ENCODE peak calls at places on chromosomes 5 and 9, in ten cellular contexts. L, F, E, H, G, Y, R, K, P and N are unnamed samples.

GRCh38 chr5:6181147-6181729 is 197.1 kb downstream of the MED10 start:
- DNase-seq in L (no peak), F (no peak), E (no peak), H (no peak), G (no peak), Y (no peak), R (no peak), K (no peak), P (no peak), N (no peak)

GRCh38 chr5:442335-443238 is at the start of gene EXOC3:
- DNase-seq in L (peak), F (peak), E (peak), H (peak), G (peak), Y (peak), R (peak), K (peak), P (peak), N (peak)

GRCh38 chr5:13250450-13251291 is 693.8 kb downstream of the DNAH5 start:
- DNase-seq in L (no peak), F (no peak), E (no peak), H (no peak), G (no peak), Y (no peak), R (no peak), K (no peak), P (no peak), N (no peak)

GRCh38 chr5:134466241-134467069 is 54.8 kb upstream of the CDKN2AIPNL start:
- DNase-seq in L (peak), F (peak), E (peak), H (peak), G (peak), Y (peak), R (peak), K (peak), P (peak), N (peak)

GRCh38 chr9:96062051-96062450 is 186.6 kb downstream of the ERCC6L2 start:
- DNase-seq in L (no peak), F (no peak), E (no peak), H (no peak), G (no peak), Y (no peak), R (no peak), K (no peak), P (peak), N (no peak)

GRCh38 chr9:94861589-94862241 is 135.2 kb downstream of the AOPEP start:
- DNase-seq in L (no peak), F (peak), E (no peak), H (no peak), G (no peak), Y (no peak), R (no peak), K (no peak), P (peak), N (no peak)

GRCh38 chr9:137461663-137462395 is 2.7 kb upstream of the NSMF start:
- DNase-seq in L (no peak), F (no peak), E (no peak), H (no peak), G (no peak), Y (peak), R (peak), K (no peak), P (peak), N (no peak)

GRCh38 chr5:181138258-181138657 is 7.3 kb upstream of the OR2V1 start:
- DNase-seq in L (no peak), F (no peak), E (no peak), H (no peak), G (no peak), Y (no peak), R (no peak), K (no peak), P (no peak), N (no peak)

GRCh38 chr5:32942225-32942989 is 231.3 kb downstream of the NPR3 start:
- DNase-seq in L (no peak), F (no peak), E (no peak), H (no peak), G (no peak), Y (no peak), R (no peak), K (no peak), P (peak), N (no peak)

GRCh38 chr9:5510360-5510931 is at the start of gene PDCD1LG2:
- DNase-seq in L (no peak), F (peak), E (no peak), H (no peak), G (no peak), Y (no peak), R (no peak), K (no peak), P (peak), N (peak)

GRCh38 chr5:100668511-100668910 is 133.3 kb downstream of the FAM174A start:
- DNase-seq in L (no peak), F (no peak), E (no peak), H (no peak), G (no peak), Y (no peak), R (no peak), K (no peak), P (peak), N (no peak)

GRCh38 chr9:116405321-116405720 is 251.7 kb downstream of the PAPPA start:
- DNase-seq in L (no peak), F (no peak), E (no peak), H (no peak), G (no peak), Y (no peak), R (no peak), K (no peak), P (peak), N (no peak)

GRCh38 chr5:157182143-157182757 is 1.6 kb downstream of the ITK start:
- DNase-seq in L (no peak), F (no peak), E (no peak), H (no peak), G (no peak), Y (no peak), R (no peak), K (no peak), P (no peak), N (no peak)

GRCh38 chr5:146640285-146640896 is 124.4 kb upstream of the GPR151 start:
- DNase-seq in L (peak), F (no peak), E (no peak), H (no peak), G (no peak), Y (no peak), R (no peak), K (no peak), P (no peak), N (peak)

GRCh38 chr9:89655990-89656657 is 51.3 kb downstream of the GADD45G start:
- DNase-seq in L (no peak), F (no peak), E (no peak), H (no peak), G (no peak), Y (no peak), R (no peak), K (no peak), P (peak), N (no peak)

GRCh38 chr5:89342106-89342876 is 459.3 kb upstream of the MEF2C start:
- DNase-seq in L (no peak), F (peak), E (no peak), H (no peak), G (no peak), Y (no peak), R (no peak), K (no peak), P (peak), N (no peak)

GRCh38 chr5:80211292-80211691 is 44.6 kb downstream of the SERINC5 start:
- DNase-seq in L (no peak), F (no peak), E (no peak), H (no peak), G (no peak), Y (no peak), R (no peak), K (no peak), P (no peak), N (no peak)

GRCh38 chr9:132703336-132703735 is 33.1 kb downstream of the GTF3C4 start:
- DNase-seq in L (no peak), F (no peak), E (no peak), H (no peak), G (no peak), Y (no peak), R (no peak), K (no peak), P (peak), N (no peak)

GRCh38 chr9:36163840-36164175 is 5.4 kb upstream of the CCIN start:
- DNase-seq in L (no peak), F (peak), E (no peak), H (no peak), G (no peak), Y (no peak), R (no peak), K (no peak), P (peak), N (no peak)

GRCh38 chr9:108180511-108180910 is 675.3 kb downstream of the ACTL7B start:
- DNase-seq in L (no peak), F (no peak), E (no peak), H (no peak), G (no peak), Y (no peak), R (no peak), K (no peak), P (no peak), N (peak)

GRCh38 chr5:77798448-77798847 is 22.3 kb upstream of the TBCA start:
- DNase-seq in L (no peak), F (no peak), E (no peak), H (no peak), G (no peak), Y (no peak), R (no peak), K (no peak), P (no peak), N (peak)

GRCh38 chr5:94017579-94017978 is 276.2 kb upstream of the POU5F2 start:
- DNase-seq in L (no peak), F (no peak), E (no peak), H (no peak), G (no peak), Y (no peak), R (no peak), K (no peak), P (peak), N (no peak)

GRCh38 chr5:120852222-120852860 is 388.2 kb downstream of the PRR16 start:
- DNase-seq in L (no peak), F (no peak), E (no peak), H (no peak), G (no peak), Y (no peak), R (no peak), K (no peak), P (no peak), N (no peak)

GRCh38 chr5:72013741-72014703 is 93.3 kb upstream of the MAP1B start:
- DNase-seq in L (peak), F (no peak), E (no peak), H (peak), G (no peak), Y (no peak), R (no peak), K (no peak), P (peak), N (peak)

GRCh38 chr5:72166070-72166979 is 59.0 kb downstream of the MAP1B start:
- DNase-seq in L (peak), F (peak), E (peak), H (peak), G (no peak), Y (peak), R (no peak), K (peak), P (peak), N (peak)